ENCODE peak calls at places on chromosome 15, in eight cellular contexts. One of them, this sample, is unnamed.
A peak's percentile ranks its signal among the peaks of the same experiment; 100 is the strongest.

GRCh38 chr15:59847925-59848415 is 156.1 kb upstream of the FOXB1 start:
- DNase-seq in astrocyte of the spinal cord: no peak
- DNase-seq in choroid plexus epithelial cell: no peak
- DNase-seq in CD8-positive, alpha-beta T cell: no peak
- DNase-seq in IMR-90: no peak
- DNase-seq in WTC11: no peak
- DNase-seq in fibroblast of lung: no peak
- DNase-seq in mesothelial cell of epicardium: no peak
- DNase-seq in this sample: no peak

GRCh38 chr15:77982127-77982490 is 95.4 kb downstream of the TBC1D2B start:
- DNase-seq in fibroblast of lung: no peak
- DNase-seq in IMR-90: no peak
- DNase-seq in WTC11: no peak
- DNase-seq in mesothelial cell of epicardium: no peak
- DNase-seq in CD8-positive, alpha-beta T cell: no peak
- DNase-seq in choroid plexus epithelial cell: no peak
- DNase-seq in astrocyte of the spinal cord: no peak
- DNase-seq in this sample: no peak

GRCh38 chr15:36590838-36591237 is 11.4 kb downstream of the CDIN1 start:
- DNase-seq in fibroblast of lung: peak; percentile 98
- DNase-seq in astrocyte of the spinal cord: peak; percentile 89
- DNase-seq in WTC11: no peak
- DNase-seq in IMR-90: peak; percentile 96
- DNase-seq in CD8-positive, alpha-beta T cell: no peak
- DNase-seq in choroid plexus epithelial cell: peak; percentile 71
- DNase-seq in mesothelial cell of epicardium: no peak
- DNase-seq in this sample: peak; percentile 95

GRCh38 chr15:100718075-100718980 is 115.9 kb downstream of the ASB7 start:
- DNase-seq in CD8-positive, alpha-beta T cell: no peak
- DNase-seq in astrocyte of the spinal cord: no peak
- DNase-seq in WTC11: no peak
- DNase-seq in fibroblast of lung: no peak
- DNase-seq in mesothelial cell of epicardium: no peak
- DNase-seq in choroid plexus epithelial cell: no peak
- DNase-seq in IMR-90: no peak
- DNase-seq in this sample: no peak

GRCh38 chr15:70703483-70703882 is 59.9 kb downstream of the UACA start:
- DNase-seq in WTC11: no peak
- DNase-seq in mesothelial cell of epicardium: no peak
- DNase-seq in IMR-90: no peak
- DNase-seq in astrocyte of the spinal cord: no peak
- DNase-seq in CD8-positive, alpha-beta T cell: no peak
- DNase-seq in fibroblast of lung: peak; percentile 45
- DNase-seq in choroid plexus epithelial cell: no peak
- DNase-seq in this sample: peak; percentile 48

GRCh38 chr15:67019886-67020520 is 45.4 kb upstream of the SMAD3 start:
- DNase-seq in WTC11: no peak
- DNase-seq in choroid plexus epithelial cell: no peak
- DNase-seq in CD8-positive, alpha-beta T cell: no peak
- DNase-seq in astrocyte of the spinal cord: no peak
- DNase-seq in mesothelial cell of epicardium: no peak
- DNase-seq in IMR-90: no peak
- DNase-seq in fibroblast of lung: no peak
- DNase-seq in this sample: no peak

GRCh38 chr15:86916671-86917450 is 837.2 kb downstream of the AGBL1 start:
- DNase-seq in fibroblast of lung: no peak
- DNase-seq in mesothelial cell of epicardium: no peak
- DNase-seq in CD8-positive, alpha-beta T cell: no peak
- DNase-seq in astrocyte of the spinal cord: no peak
- DNase-seq in choroid plexus epithelial cell: no peak
- DNase-seq in IMR-90: no peak
- DNase-seq in WTC11: no peak
- DNase-seq in this sample: no peak

GRCh38 chr15:100457201-100457600 is 71.5 kb downstream of the CERS3 start:
- DNase-seq in astrocyte of the spinal cord: peak; percentile 62
- DNase-seq in choroid plexus epithelial cell: peak; percentile 29
- DNase-seq in WTC11: no peak
- DNase-seq in IMR-90: peak; percentile 21
- DNase-seq in mesothelial cell of epicardium: no peak
- DNase-seq in fibroblast of lung: peak; percentile 28
- DNase-seq in CD8-positive, alpha-beta T cell: no peak
- DNase-seq in this sample: peak; percentile 22

GRCh38 chr15:73078722-73079121 is 26.5 kb downstream of the NEO1 start:
- DNase-seq in choroid plexus epithelial cell: peak; percentile 80
- DNase-seq in fibroblast of lung: peak; percentile 94
- DNase-seq in astrocyte of the spinal cord: peak; percentile 85
- DNase-seq in WTC11: no peak
- DNase-seq in mesothelial cell of epicardium: no peak
- DNase-seq in CD8-positive, alpha-beta T cell: no peak
- DNase-seq in IMR-90: peak; percentile 90
- DNase-seq in this sample: peak; percentile 59

GRCh38 chr15:64092075-64092820 is 1.4 kb downstream of the CIAO2A start:
- DNase-seq in fibroblast of lung: no peak
- DNase-seq in CD8-positive, alpha-beta T cell: no peak
- DNase-seq in WTC11: no peak
- DNase-seq in choroid plexus epithelial cell: no peak
- DNase-seq in mesothelial cell of epicardium: no peak
- DNase-seq in astrocyte of the spinal cord: no peak
- DNase-seq in IMR-90: no peak
- DNase-seq in this sample: no peak

GRCh38 chr15:40051616-40052415 is 12.8 kb upstream of the SRP14 start:
- DNase-seq in choroid plexus epithelial cell: no peak
- DNase-seq in WTC11: no peak
- DNase-seq in mesothelial cell of epicardium: no peak
- DNase-seq in fibroblast of lung: no peak
- DNase-seq in IMR-90: no peak
- DNase-seq in astrocyte of the spinal cord: no peak
- DNase-seq in CD8-positive, alpha-beta T cell: no peak
- DNase-seq in this sample: no peak

GRCh38 chr15:74123685-74124084 is 6.7 kb upstream of the ISLR2 start:
- DNase-seq in CD8-positive, alpha-beta T cell: no peak
- DNase-seq in astrocyte of the spinal cord: no peak
- DNase-seq in fibroblast of lung: no peak
- DNase-seq in IMR-90: no peak
- DNase-seq in WTC11: no peak
- DNase-seq in mesothelial cell of epicardium: no peak
- DNase-seq in choroid plexus epithelial cell: no peak
- DNase-seq in this sample: no peak

GRCh38 chr15:57731543-57732103 is 25.1 kb downstream of the POLR2M start:
- DNase-seq in mesothelial cell of epicardium: no peak
- DNase-seq in IMR-90: no peak
- DNase-seq in fibroblast of lung: no peak
- DNase-seq in astrocyte of the spinal cord: no peak
- DNase-seq in CD8-positive, alpha-beta T cell: no peak
- DNase-seq in choroid plexus epithelial cell: no peak
- DNase-seq in WTC11: no peak
- DNase-seq in this sample: no peak

GRCh38 chr15:42704492-42704926 is 32.4 kb downstream of the CDAN1 start:
- DNase-seq in mesothelial cell of epicardium: no peak
- DNase-seq in CD8-positive, alpha-beta T cell: peak; percentile 39
- DNase-seq in fibroblast of lung: peak; percentile 53
- DNase-seq in WTC11: peak; percentile 80
- DNase-seq in IMR-90: peak; percentile 73
- DNase-seq in astrocyte of the spinal cord: peak; percentile 60
- DNase-seq in choroid plexus epithelial cell: peak; percentile 84
- DNase-seq in this sample: peak; percentile 66

GRCh38 chr15:74889390-74889881 is 406 bp upstream of the MPI start:
- DNase-seq in CD8-positive, alpha-beta T cell: no peak
- DNase-seq in fibroblast of lung: peak; percentile 65
- DNase-seq in choroid plexus epithelial cell: peak; percentile 42
- DNase-seq in astrocyte of the spinal cord: no peak
- DNase-seq in mesothelial cell of epicardium: no peak
- DNase-seq in IMR-90: peak; percentile 43
- DNase-seq in WTC11: peak; percentile 40
- DNase-seq in this sample: peak; percentile 29

GRCh38 chr15:78024141-78024567 is 53.4 kb downstream of the TBC1D2B start:
- DNase-seq in WTC11: no peak
- DNase-seq in choroid plexus epithelial cell: no peak
- DNase-seq in fibroblast of lung: peak; percentile 45
- DNase-seq in CD8-positive, alpha-beta T cell: no peak
- DNase-seq in IMR-90: peak; percentile 57
- DNase-seq in astrocyte of the spinal cord: peak; percentile 21
- DNase-seq in mesothelial cell of epicardium: no peak
- DNase-seq in this sample: no peak

GRCh38 chr15:75348034-75348562 is 1.3 kb downstream of the NEIL1 start:
- DNase-seq in WTC11: no peak
- DNase-seq in fibroblast of lung: no peak
- DNase-seq in astrocyte of the spinal cord: no peak
- DNase-seq in IMR-90: no peak
- DNase-seq in CD8-positive, alpha-beta T cell: no peak
- DNase-seq in mesothelial cell of epicardium: no peak
- DNase-seq in choroid plexus epithelial cell: no peak
- DNase-seq in this sample: no peak

GRCh38 chr15:81575436-81576123 is 201.6 kb upstream of the TMC3 start:
- DNase-seq in astrocyte of the spinal cord: no peak
- DNase-seq in IMR-90: peak; percentile 1
- DNase-seq in fibroblast of lung: no peak
- DNase-seq in WTC11: no peak
- DNase-seq in mesothelial cell of epicardium: no peak
- DNase-seq in choroid plexus epithelial cell: peak; percentile 42
- DNase-seq in CD8-positive, alpha-beta T cell: no peak
- DNase-seq in this sample: peak; percentile 35

GRCh38 chr15:70708839-70709238 is 54.5 kb downstream of the UACA start:
- DNase-seq in mesothelial cell of epicardium: no peak
- DNase-seq in WTC11: no peak
- DNase-seq in choroid plexus epithelial cell: no peak
- DNase-seq in IMR-90: no peak
- DNase-seq in fibroblast of lung: peak; percentile 46
- DNase-seq in CD8-positive, alpha-beta T cell: no peak
- DNase-seq in astrocyte of the spinal cord: no peak
- DNase-seq in this sample: no peak

GRCh38 chr15:81297580-81298575 is 26.1 kb downstream of the STARD5 start:
- DNase-seq in astrocyte of the spinal cord: no peak
- DNase-seq in WTC11: no peak
- DNase-seq in choroid plexus epithelial cell: no peak
- DNase-seq in mesothelial cell of epicardium: no peak
- DNase-seq in fibroblast of lung: no peak
- DNase-seq in CD8-positive, alpha-beta T cell: no peak
- DNase-seq in IMR-90: no peak
- DNase-seq in this sample: no peak

GRCh38 chr15:92810418-92811138 is 89.5 kb upstream of the CHD2 start:
- DNase-seq in WTC11: no peak
- DNase-seq in fibroblast of lung: peak; percentile 82
- DNase-seq in astrocyte of the spinal cord: peak; percentile 83
- DNase-seq in choroid plexus epithelial cell: peak; percentile 86
- DNase-seq in CD8-positive, alpha-beta T cell: no peak
- DNase-seq in mesothelial cell of epicardium: no peak
- DNase-seq in IMR-90: peak; percentile 78
- DNase-seq in this sample: peak; percentile 53

GRCh38 chr15:57329582-57330367 is 46.5 kb upstream of the CGNL1 start:
- DNase-seq in IMR-90: no peak
- DNase-seq in choroid plexus epithelial cell: no peak
- DNase-seq in fibroblast of lung: no peak
- DNase-seq in WTC11: no peak
- DNase-seq in astrocyte of the spinal cord: no peak
- DNase-seq in CD8-positive, alpha-beta T cell: no peak
- DNase-seq in mesothelial cell of epicardium: no peak
- DNase-seq in this sample: no peak

GRCh38 chr15:55281517-55282227 is 7.9 kb downstream of the RAB27A start:
- DNase-seq in mesothelial cell of epicardium: no peak
- DNase-seq in WTC11: no peak
- DNase-seq in astrocyte of the spinal cord: no peak
- DNase-seq in CD8-positive, alpha-beta T cell: no peak
- DNase-seq in fibroblast of lung: no peak
- DNase-seq in choroid plexus epithelial cell: peak; percentile 15
- DNase-seq in IMR-90: no peak
- DNase-seq in this sample: no peak
- TF ChIP-seq CTCF in mesothelial cell of epicardium: no peak
- TF ChIP-seq CTCF in WTC11: no peak
- TF ChIP-seq CTCF in astrocyte of the spinal cord: peak; percentile 12
- TF ChIP-seq CTCF in CD8-positive, alpha-beta T cell: no peak
- TF ChIP-seq CTCF in fibroblast of lung: no peak
- TF ChIP-seq CTCF in choroid plexus epithelial cell: peak; percentile 16
- TF ChIP-seq CTCF in IMR-90: no peak
- TF ChIP-seq CTCF in this sample: no peak

DNA sequence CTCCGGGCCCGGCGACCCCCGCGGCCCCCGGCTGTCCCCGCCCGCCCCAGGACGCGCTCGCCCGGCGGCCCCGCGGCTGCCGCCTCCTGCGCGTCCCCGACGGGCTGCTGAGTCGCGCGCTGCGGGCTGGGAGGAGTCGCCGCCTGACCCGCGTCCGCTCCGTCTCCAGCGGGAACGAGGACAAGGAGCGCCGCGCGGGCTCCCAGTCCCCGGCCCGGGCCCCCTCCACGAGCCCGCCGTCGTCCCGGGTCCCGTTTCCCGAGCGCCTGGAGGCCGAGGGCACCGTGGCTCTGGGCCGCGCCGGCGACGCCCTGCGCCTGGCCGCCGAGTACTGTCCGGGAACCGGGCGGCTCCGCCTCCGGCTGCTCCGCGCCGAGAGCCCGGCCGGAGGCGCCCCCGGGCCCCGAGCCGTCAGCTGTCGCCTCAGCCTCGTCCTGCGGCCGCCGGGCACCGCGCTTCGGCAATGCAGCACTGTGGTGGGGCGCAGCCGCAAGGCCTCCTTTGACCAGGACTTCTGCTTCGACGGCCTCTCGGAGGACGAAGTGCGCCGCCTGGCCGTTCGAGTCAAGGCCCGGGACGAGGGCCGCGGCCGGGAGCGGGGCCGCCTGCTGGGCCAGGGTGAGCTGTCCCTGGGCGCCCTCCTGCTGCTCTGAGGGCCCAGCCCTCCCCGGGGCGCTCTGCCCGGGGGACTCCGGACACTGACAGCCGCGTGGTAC is 1.5 kb downstream of the C2CD4A start:
- DNase-seq in fibroblast of lung: peak; percentile 48
- DNase-seq in CD8-positive, alpha-beta T cell: no peak
- DNase-seq in IMR-90: no peak
- DNase-seq in WTC11: peak; percentile 67
- DNase-seq in astrocyte of the spinal cord: peak; percentile 29
- DNase-seq in choroid plexus epithelial cell: no peak
- DNase-seq in mesothelial cell of epicardium: peak; percentile 21
- DNase-seq in this sample: no peak
- TF ChIP-seq CTCF in fibroblast of lung: no peak
- TF ChIP-seq CTCF in CD8-positive, alpha-beta T cell: no peak
- TF ChIP-seq CTCF in IMR-90: no peak
- TF ChIP-seq CTCF in WTC11: no peak
- TF ChIP-seq CTCF in astrocyte of the spinal cord: no peak
- TF ChIP-seq CTCF in choroid plexus epithelial cell: peak; percentile 2
- TF ChIP-seq CTCF in mesothelial cell of epicardium: no peak
- TF ChIP-seq CTCF in this sample: no peak

GRCh38 chr15:85010472-85011209 is 29.0 kb downstream of the PDE8A start:
- DNase-seq in CD8-positive, alpha-beta T cell: no peak
- DNase-seq in WTC11: no peak
- DNase-seq in IMR-90: no peak
- DNase-seq in astrocyte of the spinal cord: no peak
- DNase-seq in fibroblast of lung: no peak
- DNase-seq in choroid plexus epithelial cell: peak; percentile 56
- DNase-seq in mesothelial cell of epicardium: no peak
- DNase-seq in this sample: no peak
- TF ChIP-seq CTCF in CD8-positive, alpha-beta T cell: no peak
- TF ChIP-seq CTCF in WTC11: no peak
- TF ChIP-seq CTCF in IMR-90: no peak
- TF ChIP-seq CTCF in astrocyte of the spinal cord: no peak
- TF ChIP-seq CTCF in fibroblast of lung: no peak
- TF ChIP-seq CTCF in choroid plexus epithelial cell: no peak
- TF ChIP-seq CTCF in mesothelial cell of epicardium: peak; percentile 43
- TF ChIP-seq CTCF in this sample: no peak

DNA sequence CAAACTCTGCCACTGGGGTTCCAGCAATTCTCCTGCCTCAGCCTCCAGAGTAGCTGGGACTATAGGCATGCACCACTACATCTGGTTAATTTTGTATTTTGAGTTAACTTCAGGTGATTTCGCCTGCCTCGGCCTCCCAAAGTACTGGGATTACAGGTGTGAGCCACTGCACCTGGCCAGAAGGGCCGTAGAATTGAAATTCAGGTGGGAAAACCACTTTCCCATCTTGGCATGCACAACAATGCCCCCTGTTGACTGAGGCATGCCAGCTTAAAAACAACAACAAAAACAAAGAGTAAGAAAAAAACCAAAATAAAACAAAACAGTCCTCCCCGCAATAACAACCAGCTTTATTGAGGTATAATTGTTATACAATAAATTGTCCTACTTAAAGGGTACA is 32.6 kb upstream of the RAB11A start:
- DNase-seq in mesothelial cell of epicardium: no peak
- DNase-seq in fibroblast of lung: no peak
- DNase-seq in WTC11: peak; percentile 55
- DNase-seq in IMR-90: no peak
- DNase-seq in CD8-positive, alpha-beta T cell: no peak
- DNase-seq in choroid plexus epithelial cell: no peak
- DNase-seq in astrocyte of the spinal cord: no peak
- DNase-seq in this sample: no peak
- TF ChIP-seq CTCF in mesothelial cell of epicardium: no peak
- TF ChIP-seq CTCF in fibroblast of lung: no peak
- TF ChIP-seq CTCF in WTC11: peak; percentile 31
- TF ChIP-seq CTCF in IMR-90: no peak
- TF ChIP-seq CTCF in CD8-positive, alpha-beta T cell: peak; percentile 19
- TF ChIP-seq CTCF in choroid plexus epithelial cell: peak; percentile 31
- TF ChIP-seq CTCF in astrocyte of the spinal cord: no peak
- TF ChIP-seq CTCF in this sample: peak; percentile 15